ENCODE peak calls at places on chromosomes 16 and 17, in ten cellular contexts. One of them, this sample, is unnamed.

GRCh38 chr17:76398523-76399174 is 14.2 kb downstream of the SPHK1 start:
- DNase-seq in astrocyte of the spinal cord: no peak
- DNase-seq in mucosa of descending colon: no peak
- DNase-seq in fibroblast of the aortic adventitia: no peak
- DNase-seq in AG10803: no peak
- DNase-seq in cardiac muscle cell: no peak
- DNase-seq in AG09309: no peak
- DNase-seq in left ventricle myocardium inferior: no peak
- DNase-seq in esophagus squamous epithelium: no peak
- DNase-seq in breast epithelium: no peak
- DNase-seq in this sample: no peak

GRCh38 chr16:30949655-30950515 is 1.0 kb downstream of the ORAI3 start:
- DNase-seq in astrocyte of the spinal cord: peak
- DNase-seq in mucosa of descending colon: peak
- DNase-seq in fibroblast of the aortic adventitia: peak
- DNase-seq in AG10803: peak
- DNase-seq in cardiac muscle cell: peak
- DNase-seq in AG09309: no peak
- DNase-seq in left ventricle myocardium inferior: peak
- DNase-seq in esophagus squamous epithelium: peak
- DNase-seq in breast epithelium: peak
- DNase-seq in this sample: peak

GRCh38 chr16:68228652-68229051 is 7.3 kb downstream of the ESRP2 start:
- DNase-seq in astrocyte of the spinal cord: no peak
- DNase-seq in mucosa of descending colon: no peak
- DNase-seq in fibroblast of the aortic adventitia: no peak
- DNase-seq in AG10803: no peak
- DNase-seq in cardiac muscle cell: no peak
- DNase-seq in AG09309: no peak
- DNase-seq in left ventricle myocardium inferior: no peak
- DNase-seq in esophagus squamous epithelium: no peak
- DNase-seq in breast epithelium: no peak
- DNase-seq in this sample: no peak

GRCh38 chr17:47698749-47699535 is 5.0 kb downstream of the TBKBP1 start:
- DNase-seq in astrocyte of the spinal cord: peak
- DNase-seq in mucosa of descending colon: peak
- DNase-seq in fibroblast of the aortic adventitia: peak
- DNase-seq in AG10803: peak
- DNase-seq in cardiac muscle cell: peak
- DNase-seq in AG09309: no peak
- DNase-seq in left ventricle myocardium inferior: peak
- DNase-seq in esophagus squamous epithelium: no peak
- DNase-seq in breast epithelium: no peak
- DNase-seq in this sample: peak

GRCh38 chr16:35249051-35249450 is 1789.6 kb downstream of the TP53TG3F start:
- DNase-seq in astrocyte of the spinal cord: no peak
- DNase-seq in mucosa of descending colon: no peak
- DNase-seq in fibroblast of the aortic adventitia: no peak
- DNase-seq in AG10803: no peak
- DNase-seq in cardiac muscle cell: no peak
- DNase-seq in AG09309: no peak
- DNase-seq in left ventricle myocardium inferior: no peak
- DNase-seq in esophagus squamous epithelium: no peak
- DNase-seq in breast epithelium: no peak
- DNase-seq in this sample: no peak

GRCh38 chr16:60478810-60479209 is 1557.4 kb downstream of the CDH8 start:
- DNase-seq in astrocyte of the spinal cord: no peak
- DNase-seq in mucosa of descending colon: no peak
- DNase-seq in fibroblast of the aortic adventitia: no peak
- DNase-seq in AG10803: no peak
- DNase-seq in cardiac muscle cell: no peak
- DNase-seq in AG09309: no peak
- DNase-seq in left ventricle myocardium inferior: no peak
- DNase-seq in esophagus squamous epithelium: no peak
- DNase-seq in breast epithelium: no peak
- DNase-seq in this sample: no peak

GRCh38 chr16:53789159-53789558 is 85.2 kb downstream of the FTO start:
- DNase-seq in astrocyte of the spinal cord: peak
- DNase-seq in mucosa of descending colon: no peak
- DNase-seq in fibroblast of the aortic adventitia: peak
- DNase-seq in AG10803: peak
- DNase-seq in cardiac muscle cell: peak
- DNase-seq in AG09309: peak
- DNase-seq in left ventricle myocardium inferior: no peak
- DNase-seq in esophagus squamous epithelium: no peak
- DNase-seq in breast epithelium: no peak
- DNase-seq in this sample: peak

GRCh38 chr17:18185391-18185790 is 1.8 kb downstream of the ALKBH5 start:
- DNase-seq in astrocyte of the spinal cord: peak
- DNase-seq in mucosa of descending colon: no peak
- DNase-seq in fibroblast of the aortic adventitia: peak
- DNase-seq in AG10803: peak
- DNase-seq in cardiac muscle cell: peak
- DNase-seq in AG09309: no peak
- DNase-seq in left ventricle myocardium inferior: no peak
- DNase-seq in esophagus squamous epithelium: no peak
- DNase-seq in breast epithelium: no peak
- DNase-seq in this sample: peak

GRCh38 chr16:1351582-1352362 is at the start of the genes GNPTG and TSR3:
- DNase-seq in astrocyte of the spinal cord: peak
- DNase-seq in mucosa of descending colon: peak
- DNase-seq in fibroblast of the aortic adventitia: peak
- DNase-seq in AG10803: peak
- DNase-seq in cardiac muscle cell: peak
- DNase-seq in AG09309: peak
- DNase-seq in left ventricle myocardium inferior: peak
- DNase-seq in esophagus squamous epithelium: peak
- DNase-seq in breast epithelium: peak
- DNase-seq in this sample: peak

GRCh38 chr17:1169471-1169908 is 10.3 kb downstream of the ABR start:
- DNase-seq in astrocyte of the spinal cord: no peak
- DNase-seq in mucosa of descending colon: no peak
- DNase-seq in fibroblast of the aortic adventitia: no peak
- DNase-seq in AG10803: no peak
- DNase-seq in cardiac muscle cell: no peak
- DNase-seq in AG09309: no peak
- DNase-seq in left ventricle myocardium inferior: no peak
- DNase-seq in esophagus squamous epithelium: no peak
- DNase-seq in breast epithelium: no peak
- DNase-seq in this sample: no peak

GRCh38 chr17:8016632-8017424 is 14.4 kb downstream of the GUCY2D start:
- DNase-seq in astrocyte of the spinal cord: peak
- DNase-seq in mucosa of descending colon: peak
- DNase-seq in fibroblast of the aortic adventitia: peak
- DNase-seq in AG10803: no peak
- DNase-seq in cardiac muscle cell: peak
- DNase-seq in AG09309: no peak
- DNase-seq in left ventricle myocardium inferior: no peak
- DNase-seq in esophagus squamous epithelium: no peak
- DNase-seq in breast epithelium: no peak
- DNase-seq in this sample: peak
- H3K4me3 ChIP-seq in astrocyte of the spinal cord: no peak
- H3K4me3 ChIP-seq in mucosa of descending colon: no peak
- H3K4me3 ChIP-seq in fibroblast of the aortic adventitia: no peak
- H3K4me3 ChIP-seq in AG10803: no peak
- H3K4me3 ChIP-seq in cardiac muscle cell: peak
- H3K4me3 ChIP-seq in AG09309: no peak
- H3K4me3 ChIP-seq in left ventricle myocardium inferior: peak
- H3K4me3 ChIP-seq in esophagus squamous epithelium: peak
- H3K4me3 ChIP-seq in breast epithelium: peak
- H3K4me3 ChIP-seq in this sample: peak

GRCh38 chr17:80454557-80455327 is 21.7 kb downstream of the NPTX1 start:
- DNase-seq in astrocyte of the spinal cord: peak
- DNase-seq in mucosa of descending colon: peak
- DNase-seq in fibroblast of the aortic adventitia: peak
- DNase-seq in AG10803: peak
- DNase-seq in cardiac muscle cell: peak
- DNase-seq in AG09309: peak
- DNase-seq in left ventricle myocardium inferior: peak
- DNase-seq in esophagus squamous epithelium: peak
- DNase-seq in breast epithelium: peak
- DNase-seq in this sample: peak
- TF ChIP-seq CTCF in astrocyte of the spinal cord: no peak
- TF ChIP-seq CTCF in mucosa of descending colon: no peak
- TF ChIP-seq CTCF in fibroblast of the aortic adventitia: no peak
- TF ChIP-seq CTCF in AG10803: no peak
- TF ChIP-seq CTCF in cardiac muscle cell: no peak
- TF ChIP-seq CTCF in AG09309: peak
- TF ChIP-seq CTCF in left ventricle myocardium inferior: no peak
- TF ChIP-seq CTCF in esophagus squamous epithelium: no peak
- TF ChIP-seq CTCF in breast epithelium: no peak
- TF ChIP-seq CTCF in this sample: no peak

DNA sequence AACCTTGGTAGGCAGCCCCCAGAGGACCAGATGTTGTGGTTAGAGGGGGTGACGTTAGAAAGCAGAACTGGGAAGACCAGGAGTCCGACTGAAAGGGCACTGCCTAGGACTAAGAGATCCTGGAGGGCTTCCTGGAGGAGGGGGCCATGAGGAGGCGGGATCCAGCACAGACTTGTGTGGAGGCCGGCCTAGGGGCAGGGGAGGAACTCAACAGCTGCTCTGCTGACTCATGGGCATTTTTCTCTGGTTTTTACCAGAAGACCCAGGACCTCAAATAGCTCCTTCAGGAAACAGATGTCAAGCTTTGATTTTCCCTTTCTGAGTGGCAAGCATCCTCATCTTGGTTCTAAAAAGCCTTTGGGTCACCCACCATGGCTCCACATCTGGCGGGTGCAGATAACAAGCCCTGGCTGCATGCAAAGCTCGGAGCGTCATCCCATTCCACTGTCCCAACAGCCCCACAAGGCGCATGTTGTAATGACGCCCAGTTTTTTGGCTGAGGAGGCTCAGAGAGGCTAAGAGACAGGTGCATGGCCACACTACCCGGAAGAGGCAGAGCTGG is 29.0 kb downstream of the IL21R start:
- DNase-seq in astrocyte of the spinal cord: no peak
- DNase-seq in mucosa of descending colon: no peak
- DNase-seq in fibroblast of the aortic adventitia: no peak
- DNase-seq in AG10803: peak
- DNase-seq in cardiac muscle cell: peak
- DNase-seq in AG09309: no peak
- DNase-seq in left ventricle myocardium inferior: no peak
- DNase-seq in esophagus squamous epithelium: no peak
- DNase-seq in breast epithelium: no peak
- DNase-seq in this sample: peak
- H3K4me3 ChIP-seq in astrocyte of the spinal cord: no peak
- H3K4me3 ChIP-seq in mucosa of descending colon: no peak
- H3K4me3 ChIP-seq in fibroblast of the aortic adventitia: no peak
- H3K4me3 ChIP-seq in AG10803: no peak
- H3K4me3 ChIP-seq in cardiac muscle cell: no peak
- H3K4me3 ChIP-seq in AG09309: no peak
- H3K4me3 ChIP-seq in left ventricle myocardium inferior: no peak
- H3K4me3 ChIP-seq in esophagus squamous epithelium: no peak
- H3K4me3 ChIP-seq in breast epithelium: no peak
- H3K4me3 ChIP-seq in this sample: no peak

GRCh38 chr16:85894266-85894665 is 4.7 kb upstream of the IRF8 start:
- DNase-seq in astrocyte of the spinal cord: no peak
- DNase-seq in mucosa of descending colon: peak
- DNase-seq in fibroblast of the aortic adventitia: no peak
- DNase-seq in AG10803: no peak
- DNase-seq in cardiac muscle cell: no peak
- DNase-seq in AG09309: no peak
- DNase-seq in left ventricle myocardium inferior: no peak
- DNase-seq in esophagus squamous epithelium: no peak
- DNase-seq in breast epithelium: no peak
- DNase-seq in this sample: no peak
- TF ChIP-seq CTCF in astrocyte of the spinal cord: no peak
- TF ChIP-seq CTCF in mucosa of descending colon: no peak
- TF ChIP-seq CTCF in fibroblast of the aortic adventitia: no peak
- TF ChIP-seq CTCF in AG10803: no peak
- TF ChIP-seq CTCF in cardiac muscle cell: no peak
- TF ChIP-seq CTCF in AG09309: no peak
- TF ChIP-seq CTCF in left ventricle myocardium inferior: no peak
- TF ChIP-seq CTCF in esophagus squamous epithelium: no peak
- TF ChIP-seq CTCF in breast epithelium: no peak
- TF ChIP-seq CTCF in this sample: no peak

DNA sequence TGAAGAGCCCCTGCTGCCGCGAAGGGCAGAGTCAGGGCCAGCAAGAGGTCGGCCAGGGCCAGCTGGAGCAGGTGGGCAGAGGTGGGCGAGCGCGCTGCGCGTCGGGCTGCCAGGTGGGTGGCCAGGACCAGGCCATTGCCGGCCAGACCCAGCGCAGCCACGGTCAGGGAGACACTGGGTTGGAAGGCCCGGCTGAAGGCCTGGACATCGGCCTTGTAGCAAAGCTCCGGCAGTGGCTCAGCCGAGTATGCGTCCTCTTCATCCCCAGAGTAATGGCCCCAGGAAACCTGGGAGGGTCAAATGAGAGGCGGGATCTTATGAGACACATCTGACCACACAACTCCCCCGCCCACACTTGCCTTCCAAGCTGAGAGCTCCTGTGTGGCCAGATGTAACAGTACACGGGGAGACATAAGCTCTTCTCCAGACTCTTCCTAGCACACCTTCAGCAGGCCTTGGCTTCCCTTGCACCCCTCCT is 1.3 kb downstream of the CCR10 start:
- DNase-seq in astrocyte of the spinal cord: no peak
- DNase-seq in mucosa of descending colon: no peak
- DNase-seq in fibroblast of the aortic adventitia: no peak
- DNase-seq in AG10803: peak
- DNase-seq in cardiac muscle cell: no peak
- DNase-seq in AG09309: no peak
- DNase-seq in left ventricle myocardium inferior: no peak
- DNase-seq in esophagus squamous epithelium: no peak
- DNase-seq in breast epithelium: no peak
- DNase-seq in this sample: no peak
- H3K4me3 ChIP-seq in astrocyte of the spinal cord: no peak
- H3K4me3 ChIP-seq in mucosa of descending colon: no peak
- H3K4me3 ChIP-seq in fibroblast of the aortic adventitia: peak
- H3K4me3 ChIP-seq in AG10803: peak
- H3K4me3 ChIP-seq in cardiac muscle cell: peak
- H3K4me3 ChIP-seq in AG09309: no peak
- H3K4me3 ChIP-seq in left ventricle myocardium inferior: peak
- H3K4me3 ChIP-seq in esophagus squamous epithelium: peak
- H3K4me3 ChIP-seq in breast epithelium: peak
- H3K4me3 ChIP-seq in this sample: peak

GRCh38 chr16:87575027-87575804 is 27.1 kb upstream of the JPH3 start:
- DNase-seq in astrocyte of the spinal cord: no peak
- DNase-seq in mucosa of descending colon: no peak
- DNase-seq in fibroblast of the aortic adventitia: no peak
- DNase-seq in AG10803: no peak
- DNase-seq in cardiac muscle cell: peak
- DNase-seq in AG09309: no peak
- DNase-seq in left ventricle myocardium inferior: no peak
- DNase-seq in esophagus squamous epithelium: no peak
- DNase-seq in breast epithelium: no peak
- DNase-seq in this sample: no peak
- TF ChIP-seq CTCF in astrocyte of the spinal cord: no peak
- TF ChIP-seq CTCF in mucosa of descending colon: no peak
- TF ChIP-seq CTCF in fibroblast of the aortic adventitia: no peak
- TF ChIP-seq CTCF in AG10803: no peak
- TF ChIP-seq CTCF in cardiac muscle cell: peak
- TF ChIP-seq CTCF in AG09309: no peak
- TF ChIP-seq CTCF in left ventricle myocardium inferior: no peak
- TF ChIP-seq CTCF in esophagus squamous epithelium: no peak
- TF ChIP-seq CTCF in breast epithelium: no peak
- TF ChIP-seq CTCF in this sample: no peak